ENCODE peak calls at places on chromosome 5, in ten cellular contexts. One of them, this sample, is unnamed.

GRCh38 chr5:143879646-143880045 is 67.7 kb downstream of the HMHB1 start:
- DNase-seq in endothelial cell: no peak
- DNase-seq in foreskin keratinocyte: no peak
- DNase-seq in neural crest cell: no peak
- DNase-seq in tibial artery: no peak
- DNase-seq in neural progenitor cell: no peak
- DNase-seq in brain microvascular endothelial cell: no peak
- DNase-seq in left ventricle myocardium inferior: no peak
- DNase-seq in heart right ventricle: no peak
- DNase-seq in K562: no peak
- DNase-seq in this sample: no peak

GRCh38 chr5:73103885-73104284 is 16.5 kb upstream of the TMEM171 start:
- DNase-seq in endothelial cell: no peak
- DNase-seq in neural progenitor cell: no peak
- DNase-seq in foreskin keratinocyte: no peak
- DNase-seq in heart right ventricle: no peak
- DNase-seq in tibial artery: no peak
- DNase-seq in left ventricle myocardium inferior: no peak
- DNase-seq in brain microvascular endothelial cell: no peak
- DNase-seq in K562: no peak
- DNase-seq in neural crest cell: no peak
- DNase-seq in this sample: no peak

GRCh38 chr5:65127181-65127901 is 354.4 kb downstream of the ADAMTS6 start:
- DNase-seq in heart right ventricle: no peak
- DNase-seq in foreskin keratinocyte: no peak
- DNase-seq in endothelial cell: no peak
- DNase-seq in tibial artery: no peak
- DNase-seq in neural crest cell: no peak
- DNase-seq in left ventricle myocardium inferior: no peak
- DNase-seq in neural progenitor cell: no peak
- DNase-seq in K562: no peak
- DNase-seq in brain microvascular endothelial cell: peak
- DNase-seq in this sample: peak

GRCh38 chr5:57416246-57416996 is 66.2 kb downstream of the ACTBL2 start:
- DNase-seq in K562: no peak
- DNase-seq in endothelial cell: no peak
- DNase-seq in left ventricle myocardium inferior: no peak
- DNase-seq in tibial artery: no peak
- DNase-seq in neural progenitor cell: no peak
- DNase-seq in neural crest cell: no peak
- DNase-seq in brain microvascular endothelial cell: no peak
- DNase-seq in heart right ventricle: no peak
- DNase-seq in foreskin keratinocyte: no peak
- DNase-seq in this sample: peak

GRCh38 chr5:43802119-43802518 is 199.1 kb downstream of the NNT start:
- DNase-seq in neural crest cell: no peak
- DNase-seq in neural progenitor cell: no peak
- DNase-seq in left ventricle myocardium inferior: no peak
- DNase-seq in tibial artery: no peak
- DNase-seq in brain microvascular endothelial cell: peak
- DNase-seq in heart right ventricle: no peak
- DNase-seq in foreskin keratinocyte: peak
- DNase-seq in endothelial cell: no peak
- DNase-seq in K562: no peak
- DNase-seq in this sample: no peak

GRCh38 chr5:87399720-87400119 is 13.0 kb downstream of the CCNH start:
- DNase-seq in brain microvascular endothelial cell: no peak
- DNase-seq in foreskin keratinocyte: no peak
- DNase-seq in heart right ventricle: no peak
- DNase-seq in tibial artery: no peak
- DNase-seq in neural crest cell: no peak
- DNase-seq in left ventricle myocardium inferior: no peak
- DNase-seq in neural progenitor cell: no peak
- DNase-seq in K562: no peak
- DNase-seq in endothelial cell: no peak
- DNase-seq in this sample: no peak

GRCh38 chr5:180281706-180282105 is 10.2 kb downstream of the MAPK9 start:
- DNase-seq in left ventricle myocardium inferior: no peak
- DNase-seq in tibial artery: no peak
- DNase-seq in K562: no peak
- DNase-seq in neural crest cell: no peak
- DNase-seq in brain microvascular endothelial cell: no peak
- DNase-seq in foreskin keratinocyte: no peak
- DNase-seq in heart right ventricle: no peak
- DNase-seq in endothelial cell: no peak
- DNase-seq in neural progenitor cell: no peak
- DNase-seq in this sample: no peak

GRCh38 chr5:167821096-167821590 is 470.3 kb upstream of the WWC1 start:
- DNase-seq in foreskin keratinocyte: no peak
- DNase-seq in left ventricle myocardium inferior: no peak
- DNase-seq in tibial artery: no peak
- DNase-seq in heart right ventricle: no peak
- DNase-seq in K562: no peak
- DNase-seq in neural progenitor cell: peak
- DNase-seq in neural crest cell: no peak
- DNase-seq in endothelial cell: no peak
- DNase-seq in brain microvascular endothelial cell: no peak
- DNase-seq in this sample: no peak

GRCh38 chr5:142520885-142521284 is 165.0 kb downstream of the FGF1 start:
- DNase-seq in endothelial cell: no peak
- DNase-seq in brain microvascular endothelial cell: no peak
- DNase-seq in neural progenitor cell: no peak
- DNase-seq in heart right ventricle: no peak
- DNase-seq in K562: no peak
- DNase-seq in left ventricle myocardium inferior: no peak
- DNase-seq in neural crest cell: no peak
- DNase-seq in tibial artery: no peak
- DNase-seq in foreskin keratinocyte: no peak
- DNase-seq in this sample: no peak

GRCh38 chr5:43288269-43288831 is 24.9 kb downstream of the HMGCS1 start:
- DNase-seq in K562: no peak
- DNase-seq in brain microvascular endothelial cell: no peak
- DNase-seq in endothelial cell: no peak
- DNase-seq in tibial artery: no peak
- DNase-seq in left ventricle myocardium inferior: no peak
- DNase-seq in neural crest cell: no peak
- DNase-seq in neural progenitor cell: no peak
- DNase-seq in foreskin keratinocyte: no peak
- DNase-seq in heart right ventricle: no peak
- DNase-seq in this sample: no peak

GRCh38 chr5:119400248-119400647 is 44.4 kb downstream of the TNFAIP8 start:
- DNase-seq in neural progenitor cell: no peak
- DNase-seq in left ventricle myocardium inferior: no peak
- DNase-seq in foreskin keratinocyte: peak
- DNase-seq in brain microvascular endothelial cell: no peak
- DNase-seq in neural crest cell: no peak
- DNase-seq in heart right ventricle: no peak
- DNase-seq in K562: no peak
- DNase-seq in tibial artery: no peak
- DNase-seq in endothelial cell: no peak
- DNase-seq in this sample: no peak

GRCh38 chr5:88792144-88792840 is 90.7 kb downstream of the MEF2C start:
- DNase-seq in endothelial cell: no peak
- DNase-seq in neural progenitor cell: no peak
- DNase-seq in K562: no peak
- DNase-seq in heart right ventricle: no peak
- DNase-seq in neural crest cell: no peak
- DNase-seq in left ventricle myocardium inferior: no peak
- DNase-seq in brain microvascular endothelial cell: peak
- DNase-seq in foreskin keratinocyte: no peak
- DNase-seq in tibial artery: no peak
- DNase-seq in this sample: no peak

GRCh38 chr5:147388171-147388977 is 121.5 kb downstream of the DPYSL3 start:
- DNase-seq in neural crest cell: no peak
- DNase-seq in K562: no peak
- DNase-seq in neural progenitor cell: peak
- DNase-seq in tibial artery: no peak
- DNase-seq in endothelial cell: no peak
- DNase-seq in heart right ventricle: no peak
- DNase-seq in foreskin keratinocyte: no peak
- DNase-seq in left ventricle myocardium inferior: no peak
- DNase-seq in brain microvascular endothelial cell: no peak
- DNase-seq in this sample: no peak

GRCh38 chr5:147394273-147394672 is 115.6 kb downstream of the DPYSL3 start:
- DNase-seq in tibial artery: no peak
- DNase-seq in neural progenitor cell: no peak
- DNase-seq in heart right ventricle: no peak
- DNase-seq in brain microvascular endothelial cell: no peak
- DNase-seq in K562: no peak
- DNase-seq in neural crest cell: no peak
- DNase-seq in left ventricle myocardium inferior: no peak
- DNase-seq in foreskin keratinocyte: no peak
- DNase-seq in endothelial cell: no peak
- DNase-seq in this sample: no peak

GRCh38 chr5:147390654-147391053 is 119.2 kb downstream of the DPYSL3 start:
- DNase-seq in K562: no peak
- DNase-seq in tibial artery: no peak
- DNase-seq in brain microvascular endothelial cell: no peak
- DNase-seq in left ventricle myocardium inferior: no peak
- DNase-seq in heart right ventricle: no peak
- DNase-seq in neural progenitor cell: no peak
- DNase-seq in neural crest cell: no peak
- DNase-seq in endothelial cell: no peak
- DNase-seq in foreskin keratinocyte: no peak
- DNase-seq in this sample: no peak

GRCh38 chr5:147393866-147394265 is 116.0 kb downstream of the DPYSL3 start:
- DNase-seq in neural progenitor cell: peak
- DNase-seq in brain microvascular endothelial cell: no peak
- DNase-seq in left ventricle myocardium inferior: no peak
- DNase-seq in tibial artery: no peak
- DNase-seq in neural crest cell: no peak
- DNase-seq in heart right ventricle: no peak
- DNase-seq in foreskin keratinocyte: no peak
- DNase-seq in endothelial cell: peak
- DNase-seq in K562: no peak
- DNase-seq in this sample: no peak

DNA sequence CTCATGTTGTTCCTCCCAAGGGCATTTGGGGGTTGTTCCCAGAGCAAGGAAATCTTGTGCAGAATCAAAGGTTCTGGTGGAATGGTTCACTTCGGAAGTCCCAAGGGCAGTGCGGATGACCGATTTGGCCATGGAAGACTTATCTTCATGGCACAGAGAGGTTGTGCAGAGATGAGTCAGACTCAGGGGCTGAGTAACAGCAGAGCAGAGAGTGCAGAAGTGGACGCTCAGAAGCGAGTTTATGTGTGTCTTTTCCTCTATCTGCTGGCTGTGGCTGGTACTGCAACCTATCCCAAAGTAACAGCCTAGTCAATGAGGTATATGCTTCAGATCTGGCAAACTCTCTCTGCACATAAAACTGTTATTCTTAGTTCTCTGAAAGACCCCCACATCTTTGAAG is 118.1 kb downstream of the DPYSL3 start:
- DNase-seq in neural crest cell: peak
- DNase-seq in K562: peak
- DNase-seq in left ventricle myocardium inferior: no peak
- DNase-seq in foreskin keratinocyte: peak
- DNase-seq in brain microvascular endothelial cell: peak
- DNase-seq in heart right ventricle: no peak
- DNase-seq in neural progenitor cell: peak
- DNase-seq in endothelial cell: peak
- DNase-seq in tibial artery: peak
- DNase-seq in this sample: peak
- TF ChIP-seq CTCF in neural crest cell: peak
- TF ChIP-seq CTCF in K562: no peak
- TF ChIP-seq CTCF in left ventricle myocardium inferior: peak
- TF ChIP-seq CTCF in foreskin keratinocyte: peak
- TF ChIP-seq CTCF in brain microvascular endothelial cell: peak
- TF ChIP-seq CTCF in heart right ventricle: peak
- TF ChIP-seq CTCF in neural progenitor cell: peak
- TF ChIP-seq CTCF in endothelial cell: peak
- TF ChIP-seq CTCF in tibial artery: peak
- TF ChIP-seq CTCF in this sample: peak

DNA sequence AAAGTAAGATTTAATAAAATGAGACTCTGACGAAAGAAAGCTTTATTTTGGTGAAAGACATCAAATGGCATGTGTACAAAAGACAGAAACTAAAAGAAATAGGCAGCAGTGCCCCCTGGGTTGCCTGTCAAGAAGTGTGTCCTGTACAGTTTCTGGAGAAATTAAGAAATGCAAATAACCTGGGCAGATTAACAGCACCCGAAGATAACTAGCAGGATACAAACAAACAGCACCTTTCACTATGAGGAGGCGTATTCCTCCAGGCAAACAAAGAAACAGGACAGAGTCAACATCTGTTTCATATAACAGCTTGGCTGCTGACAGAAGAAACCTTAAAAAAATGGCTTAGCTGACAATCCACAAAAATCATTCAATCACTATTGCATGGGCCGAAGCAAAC is 162.3 kb downstream of the ARL15 start:
- DNase-seq in foreskin keratinocyte: no peak
- DNase-seq in neural crest cell: no peak
- DNase-seq in endothelial cell: no peak
- DNase-seq in neural progenitor cell: no peak
- DNase-seq in K562: no peak
- DNase-seq in left ventricle myocardium inferior: no peak
- DNase-seq in tibial artery: no peak
- DNase-seq in heart right ventricle: no peak
- DNase-seq in brain microvascular endothelial cell: no peak
- DNase-seq in this sample: no peak
- TF ChIP-seq CTCF in foreskin keratinocyte: peak
- TF ChIP-seq CTCF in neural crest cell: no peak
- TF ChIP-seq CTCF in endothelial cell: no peak
- TF ChIP-seq CTCF in neural progenitor cell: peak
- TF ChIP-seq CTCF in K562: no peak
- TF ChIP-seq CTCF in left ventricle myocardium inferior: no peak
- TF ChIP-seq CTCF in tibial artery: no peak
- TF ChIP-seq CTCF in heart right ventricle: no peak
- TF ChIP-seq CTCF in brain microvascular endothelial cell: peak
- TF ChIP-seq CTCF in this sample: peak

GRCh38 chr5:60893521-60893920 is 49.5 kb upstream of the ELOVL7 start:
- DNase-seq in tibial artery: no peak
- DNase-seq in neural progenitor cell: no peak
- DNase-seq in neural crest cell: no peak
- DNase-seq in brain microvascular endothelial cell: no peak
- DNase-seq in heart right ventricle: no peak
- DNase-seq in K562: no peak
- DNase-seq in left ventricle myocardium inferior: no peak
- DNase-seq in endothelial cell: no peak
- DNase-seq in foreskin keratinocyte: no peak
- DNase-seq in this sample: no peak
- TF ChIP-seq CTCF in tibial artery: no peak
- TF ChIP-seq CTCF in neural progenitor cell: no peak
- TF ChIP-seq CTCF in neural crest cell: no peak
- TF ChIP-seq CTCF in brain microvascular endothelial cell: no peak
- TF ChIP-seq CTCF in heart right ventricle: no peak
- TF ChIP-seq CTCF in K562: no peak
- TF ChIP-seq CTCF in left ventricle myocardium inferior: no peak
- TF ChIP-seq CTCF in endothelial cell: no peak
- TF ChIP-seq CTCF in foreskin keratinocyte: no peak
- TF ChIP-seq CTCF in this sample: no peak

DNA sequence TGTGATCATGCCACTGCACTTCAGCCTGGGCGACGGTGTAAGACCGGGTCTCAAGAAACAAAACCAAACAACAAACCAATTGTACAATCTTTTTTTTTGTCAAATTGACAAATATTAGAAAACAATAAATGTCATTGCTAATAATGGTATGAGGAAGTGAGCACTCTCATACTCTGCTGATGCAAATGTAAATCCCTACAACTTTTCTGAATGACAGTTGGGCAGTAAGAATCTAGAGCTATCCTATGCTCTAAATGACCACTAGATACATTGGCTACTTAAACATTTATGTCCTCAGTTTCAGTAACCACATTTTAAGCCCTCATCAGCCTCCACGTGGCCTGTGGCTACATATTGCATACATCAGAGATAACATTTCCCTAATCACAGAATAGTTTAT is 256.2 kb downstream of the FER start:
- DNase-seq in foreskin keratinocyte: no peak
- DNase-seq in neural progenitor cell: no peak
- DNase-seq in K562: no peak
- DNase-seq in tibial artery: no peak
- DNase-seq in endothelial cell: no peak
- DNase-seq in heart right ventricle: no peak
- DNase-seq in neural crest cell: no peak
- DNase-seq in brain microvascular endothelial cell: no peak
- DNase-seq in left ventricle myocardium inferior: no peak
- DNase-seq in this sample: no peak
- TF ChIP-seq CTCF in foreskin keratinocyte: no peak
- TF ChIP-seq CTCF in neural progenitor cell: no peak
- TF ChIP-seq CTCF in K562: no peak
- TF ChIP-seq CTCF in tibial artery: no peak
- TF ChIP-seq CTCF in endothelial cell: no peak
- TF ChIP-seq CTCF in heart right ventricle: no peak
- TF ChIP-seq CTCF in neural crest cell: no peak
- TF ChIP-seq CTCF in brain microvascular endothelial cell: no peak
- TF ChIP-seq CTCF in left ventricle myocardium inferior: no peak
- TF ChIP-seq CTCF in this sample: no peak

This sample was measured in AG09319.